ENCODE peak calls at places on chromosomes 13 and 19, in six cellular contexts. S, H, O, Y, L and Q are unnamed samples.

GRCh38 chr13:70128098-70128497 is 19.8 kb upstream of the KLHL1 start:
- DNase-seq in H (no peak), L (no peak), S (no peak), O (no peak), Y (no peak), Q (no peak)

GRCh38 chr13:77416666-77417212 is 89.8 kb upstream of the MYCBP2 start:
- DNase-seq in H (no peak), O (no peak), S (no peak), Y (no peak), L (no peak), Q (peak)

GRCh38 chr19:20503536-20503935 is 62.0 kb downstream of the ZNF737 start:
- DNase-seq in O (no peak), Y (no peak), H (no peak), L (no peak), S (no peak), Q (no peak)

GRCh38 chr19:16001481-16002312 is 52.9 kb downstream of the OR10H4 start:
- DNase-seq in L (peak), Y (peak), O (no peak), H (no peak), S (no peak), Q (no peak)

GRCh38 chr19:687569-688166 is 7.6 kb downstream of the PRSS57 start:
- DNase-seq in H (no peak), L (no peak), O (no peak), Y (no peak), S (no peak), Q (no peak)

GRCh38 chr19:13014101-13014920 is 19.0 kb downstream of the NFIX start:
- DNase-seq in O (no peak), L (no peak), H (no peak), S (no peak), Y (no peak), Q (no peak)

GRCh38 chr19:54339646-54340358 is 840 bp upstream of the LILRA4 start:
- DNase-seq in O (no peak), S (no peak), L (no peak), Y (no peak), H (no peak), Q (no peak)

GRCh38 chr19:51702754-51703654 is 9.9 kb downstream of the SPACA6 start:
- DNase-seq in L (no peak), H (peak), S (no peak), Y (no peak), O (peak), Q (peak)

GRCh38 chr13:44904982-44905381 is 84.3 kb downstream of the NUFIP1 start:
- DNase-seq in S (peak), H (no peak), Y (no peak), O (no peak), L (no peak), Q (no peak)

GRCh38 chr13:102779426-102780159 is 6.0 kb upstream of the TEX30 start:
- DNase-seq in Y (no peak), H (no peak), S (no peak), L (no peak), O (no peak), Q (peak)

GRCh38 chr13:75621147-75621546 is 15.0 kb upstream of the LMO7 start:
- DNase-seq in L (no peak), Y (no peak), O (no peak), S (no peak), H (no peak), Q (no peak)

GRCh38 chr13:59178344-59178743 is 985.4 kb downstream of the DIAPH3 start:
- DNase-seq in Y (no peak), S (no peak), H (no peak), L (no peak), O (no peak), Q (no peak)

GRCh38 chr13:45331981-45332830 is 8.8 kb downstream of the TPT1 start:
- DNase-seq in L (no peak), H (no peak), S (peak), O (no peak), Y (peak), Q (no peak)

GRCh38 chr13:32019612-32020233 is 11.9 kb upstream of the FRY start:
- DNase-seq in L (peak), H (peak), Y (peak), O (no peak), S (peak), Q (peak)

GRCh38 chr13:71866173-71867091 is 572 bp downstream of the DACH1 start:
- DNase-seq in L (no peak), Y (no peak), S (no peak), H (no peak), O (no peak), Q (peak)

GRCh38 chr19:44003461-44004134 is 841 bp downstream of the ZNF230 start:
- DNase-seq in Y (peak), S (no peak), H (peak), O (no peak), L (no peak), Q (no peak)

DNA sequence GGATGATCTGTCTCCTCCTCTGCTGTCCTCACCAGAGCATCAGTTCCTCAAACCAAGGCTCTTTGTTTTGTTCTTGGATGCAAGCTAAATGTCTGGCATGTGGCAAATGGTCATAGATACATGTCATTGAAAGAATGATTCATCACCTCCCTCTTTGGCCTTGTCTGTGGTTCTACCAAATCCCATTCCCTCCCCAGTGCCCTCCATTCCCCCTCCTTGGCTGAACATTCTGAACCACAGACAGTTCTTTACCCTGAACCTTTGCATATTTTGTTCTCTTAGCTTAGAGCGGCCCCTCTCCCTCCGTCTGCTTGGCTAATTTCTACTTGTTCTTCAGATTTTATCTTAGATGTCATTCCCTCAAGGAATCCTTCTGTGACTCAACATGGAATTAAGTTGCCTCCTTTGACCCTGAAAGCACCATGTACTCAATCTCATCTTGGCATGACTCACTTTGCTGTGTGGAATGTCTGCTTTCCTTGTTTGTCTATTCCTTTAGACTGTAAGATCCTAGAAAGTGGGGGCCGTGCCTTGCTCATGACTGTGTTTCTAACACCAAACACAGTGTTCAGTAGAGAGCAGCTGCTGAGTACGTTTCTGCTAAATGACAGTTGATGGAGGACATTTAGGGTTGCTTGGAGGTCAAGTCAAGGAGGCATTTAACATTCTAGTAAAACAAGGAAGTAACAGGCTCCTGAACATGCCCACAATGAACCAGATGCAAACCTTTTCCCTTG is 8.1 kb downstream of the ALOX5AP start:
- DNase-seq in S (peak), L (no peak), Y (peak), H (no peak), O (no peak), Q (no peak)
- TF ChIP-seq CHD2 in S (no peak), L (no peak), Y (no peak), H (no peak), O (no peak), Q (no peak)

GRCh38 chr13:48235100-48235813 is 2.3 kb downstream of the ITM2B start:
- DNase-seq in O (no peak), S (no peak), Y (no peak), L (peak), H (no peak), Q (peak)
- TF ChIP-seq CHD2 in O (no peak), S (no peak), Y (no peak), L (no peak), H (no peak), Q (no peak)

GRCh38 chr13:55563267-55563666 is 1577.5 kb upstream of the PRR20A start:
- DNase-seq in L (no peak), H (no peak), O (no peak), Y (no peak), S (no peak), Q (no peak)

GRCh38 chr13:55554741-55555140 is 1586.0 kb upstream of the PRR20A start:
- DNase-seq in L (no peak), O (no peak), H (no peak), Y (no peak), S (no peak), Q (no peak)

GRCh38 chr13:55560331-55560730 is 1580.4 kb upstream of the PRR20A start:
- DNase-seq in Y (no peak), S (no peak), H (no peak), L (no peak), O (no peak), Q (no peak)
- TF ChIP-seq CHD2 in Y (no peak), S (no peak), H (no peak), L (no peak), O (no peak), Q (no peak)

GRCh38 chr13:50081106-50081898 is 66.1 kb downstream of the KCNRG start:
- DNase-seq in Y (no peak), L (no peak), O (no peak), S (peak), H (peak), Q (peak)

GRCh38 chr13:50081899-50082425 is 66.7 kb downstream of the KCNRG start:
- DNase-seq in O (peak), H (peak), Y (peak), L (peak), S (peak), Q (peak)

GRCh38 chr13:50082426-50083283 is 67.4 kb downstream of the KCNRG start:
- DNase-seq in S (peak), O (no peak), H (peak), Y (peak), L (peak), Q (peak)

GRCh38 chr13:50080856-50081105 is 65.5 kb downstream of the KCNRG start:
- DNase-seq in S (no peak), Y (no peak), L (no peak), H (no peak), O (no peak), Q (no peak)

DNA sequence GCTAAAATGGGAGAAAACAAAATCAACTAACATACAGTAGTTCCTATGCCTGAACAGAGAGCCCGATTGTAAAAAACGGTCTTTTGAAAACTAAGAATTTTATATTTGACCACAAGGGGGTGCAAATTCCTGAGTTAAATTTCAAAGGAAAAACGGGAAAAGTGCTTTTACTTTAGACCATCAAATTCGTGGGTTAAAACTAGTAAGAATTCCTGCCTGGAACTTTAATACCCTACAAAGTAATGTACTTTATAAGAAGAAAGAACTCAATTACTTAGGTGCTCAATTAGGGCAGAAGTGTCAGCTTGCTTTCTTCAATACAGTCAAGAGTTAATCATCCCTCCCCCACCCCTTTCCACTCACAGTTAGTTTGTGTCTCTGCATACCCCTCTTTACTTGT is 69.8 kb downstream of the KCNRG start:
- DNase-seq in L (no peak), H (no peak), O (no peak), Y (peak), S (peak), Q (no peak)
- TF ChIP-seq CHD2 in L (no peak), H (no peak), O (no peak), Y (no peak), S (no peak), Q (no peak)

GRCh38 chr13:25174304-25174703 is 2.2 kb upstream of the AMER2 start:
- DNase-seq in L (no peak), Y (no peak), O (no peak), S (no peak), H (no peak), Q (no peak)

GRCh38 chr13:25171517-25172302 is at the start of gene AMER2:
- DNase-seq in L (no peak), Y (no peak), O (no peak), S (no peak), H (no peak), Q (peak)

GRCh38 chr13:25171170-25171516 is 945 bp downstream of the AMER2 start:
- DNase-seq in L (no peak), O (no peak), Y (no peak), H (no peak), S (no peak), Q (no peak)

GRCh38 chr13:25170554-25171107 is 1.5 kb downstream of the AMER2 start:
- DNase-seq in Y (no peak), S (no peak), L (no peak), O (no peak), H (no peak), Q (peak)

DNA sequence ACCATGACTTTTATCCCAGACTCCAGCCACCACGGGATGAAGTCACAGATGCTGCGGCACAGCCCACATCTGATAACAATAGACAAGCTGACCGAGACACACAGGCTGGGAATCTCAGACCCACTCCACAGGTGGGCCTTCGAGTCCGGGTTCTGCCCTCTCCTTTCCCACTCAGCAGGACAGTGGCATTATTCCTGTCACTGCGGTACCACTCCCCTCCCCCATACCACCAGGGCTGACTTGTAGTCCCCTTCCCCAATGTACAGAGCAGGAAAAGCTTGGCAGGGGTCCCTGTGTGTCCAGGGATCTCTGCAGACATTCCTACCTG is 179 bp upstream of the AMER2 start:
- DNase-seq in H (no peak), O (no peak), Y (no peak), L (no peak), S (no peak), Q (peak)
- TF ChIP-seq CHD2 in H (no peak), O (no peak), Y (no peak), L (no peak), S (no peak), Q (no peak)

DNA sequence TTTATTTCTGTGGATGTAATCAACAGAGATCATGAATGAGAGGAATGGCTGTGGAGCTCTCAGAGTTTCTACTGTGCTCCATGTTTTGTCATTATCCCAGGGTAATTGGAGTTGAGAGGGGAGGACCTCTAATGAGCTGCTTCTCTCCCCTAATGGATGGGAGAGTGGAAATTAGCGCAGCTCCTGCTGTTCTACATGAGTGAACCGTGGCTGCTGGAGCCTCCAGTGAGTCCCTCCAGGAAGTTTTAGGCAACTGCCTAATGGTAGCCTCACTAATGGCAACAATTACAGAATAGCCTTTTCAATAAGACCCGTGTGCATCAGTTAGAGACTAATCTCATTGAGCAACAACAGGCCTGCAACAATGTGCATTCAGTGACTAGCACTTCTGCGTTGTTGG is 31.3 kb upstream of the FGF9 start:
- DNase-seq in S (no peak), Y (no peak), O (no peak), H (no peak), L (no peak), Q (no peak)
- TF ChIP-seq CHD2 in S (no peak), Y (no peak), O (no peak), H (no peak), L (no peak), Q (no peak)

GRCh38 chr19:2500157-2500556 is 24.2 kb downstream of the GADD45B start:
- DNase-seq in Y (no peak), O (no peak), H (no peak), L (no peak), S (no peak), Q (no peak)
- TF ChIP-seq CHD2 in Y (no peak), O (no peak), H (no peak), L (no peak), S (no peak), Q (no peak)

DNA sequence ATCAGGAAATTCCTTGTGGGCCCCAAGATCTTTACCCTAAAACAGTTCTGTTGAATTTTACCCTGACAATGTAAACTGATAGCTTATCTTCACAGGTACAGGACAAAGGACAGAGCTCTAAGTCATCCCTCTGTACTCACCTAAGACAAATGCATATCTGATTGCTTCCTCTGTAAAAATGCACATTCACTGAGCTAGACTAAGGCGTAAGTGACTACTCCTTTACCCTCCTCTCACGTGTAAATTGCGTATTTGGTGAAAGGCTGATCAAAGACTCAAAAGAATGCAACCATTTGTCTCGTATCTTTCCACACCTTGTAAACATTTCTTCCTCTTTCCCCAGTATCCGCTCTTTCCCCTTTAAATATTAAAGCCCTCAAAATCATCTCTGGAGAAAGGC is 80.6 kb upstream of the LRCH1 start:
- DNase-seq in Y (no peak), H (no peak), O (no peak), L (no peak), S (no peak), Q (no peak)
- TF ChIP-seq CHD2 in Y (no peak), H (no peak), O (no peak), L (no peak), S (no peak), Q (no peak)